ENCODE peak calls at places on chromosomes 12 and 14, in nine cellular contexts. One of them, this sample, is unnamed.

GRCh38 chr12:18139989-18140596 is 50.1 kb upstream of the RERGL start:
- DNase-seq in PC-3: peak
- DNase-seq in OCI-LY7: peak
- DNase-seq in hepatocyte: peak
- DNase-seq in neural progenitor cell: peak
- DNase-seq in GM23248: peak
- DNase-seq in HCT116: no peak
- DNase-seq in MM.1S: peak
- DNase-seq in GM23338: peak
- DNase-seq in this sample: no peak

GRCh38 chr12:3772380-3772779 is 19.5 kb upstream of the CRACR2A start:
- DNase-seq in PC-3: no peak
- DNase-seq in OCI-LY7: no peak
- DNase-seq in hepatocyte: no peak
- DNase-seq in neural progenitor cell: no peak
- DNase-seq in GM23248: peak
- DNase-seq in HCT116: no peak
- DNase-seq in MM.1S: no peak
- DNase-seq in GM23338: no peak
- DNase-seq in this sample: no peak

GRCh38 chr14:61296707-61297502 is 15.8 kb upstream of the TMEM30B start:
- DNase-seq in PC-3: peak
- DNase-seq in OCI-LY7: peak
- DNase-seq in hepatocyte: peak
- DNase-seq in neural progenitor cell: no peak
- DNase-seq in GM23248: peak
- DNase-seq in HCT116: peak
- DNase-seq in MM.1S: no peak
- DNase-seq in GM23338: peak
- DNase-seq in this sample: peak

GRCh38 chr12:5043589-5044419 is at the start of gene KCNA5:
- DNase-seq in PC-3: no peak
- DNase-seq in OCI-LY7: no peak
- DNase-seq in hepatocyte: peak
- DNase-seq in neural progenitor cell: peak
- DNase-seq in GM23248: no peak
- DNase-seq in HCT116: no peak
- DNase-seq in MM.1S: no peak
- DNase-seq in GM23338: peak
- DNase-seq in this sample: peak

GRCh38 chr14:45559626-45560025 is 306.6 kb upstream of the MIS18BP1 start:
- DNase-seq in PC-3: peak
- DNase-seq in OCI-LY7: no peak
- DNase-seq in hepatocyte: no peak
- DNase-seq in neural progenitor cell: no peak
- DNase-seq in GM23248: no peak
- DNase-seq in HCT116: no peak
- DNase-seq in MM.1S: no peak
- DNase-seq in GM23338: peak
- DNase-seq in this sample: no peak

GRCh38 chr14:51321036-51321435 is 81.0 kb downstream of the TMX1 start:
- DNase-seq in PC-3: no peak
- DNase-seq in OCI-LY7: no peak
- DNase-seq in hepatocyte: no peak
- DNase-seq in neural progenitor cell: no peak
- DNase-seq in GM23248: no peak
- DNase-seq in HCT116: no peak
- DNase-seq in MM.1S: no peak
- DNase-seq in GM23338: no peak
- DNase-seq in this sample: no peak

GRCh38 chr12:52370906-52371608 is 3.8 kb upstream of the KRT85 start:
- DNase-seq in PC-3: no peak
- DNase-seq in OCI-LY7: no peak
- DNase-seq in hepatocyte: peak
- DNase-seq in neural progenitor cell: peak
- DNase-seq in GM23248: peak
- DNase-seq in HCT116: no peak
- DNase-seq in MM.1S: no peak
- DNase-seq in GM23338: no peak
- DNase-seq in this sample: no peak

GRCh38 chr14:91374897-91375747 is 42.5 kb downstream of the CCDC88C start:
- DNase-seq in PC-3: no peak
- DNase-seq in OCI-LY7: peak
- DNase-seq in hepatocyte: no peak
- DNase-seq in neural progenitor cell: peak
- DNase-seq in GM23248: no peak
- DNase-seq in HCT116: no peak
- DNase-seq in MM.1S: peak
- DNase-seq in GM23338: peak
- DNase-seq in this sample: no peak

GRCh38 chr14:106039400-106039799 is 513.0 kb downstream of the TMEM121 start:
- DNase-seq in PC-3: peak
- DNase-seq in OCI-LY7: no peak
- DNase-seq in hepatocyte: no peak
- DNase-seq in neural progenitor cell: no peak
- DNase-seq in GM23248: no peak
- DNase-seq in HCT116: peak
- DNase-seq in MM.1S: no peak
- DNase-seq in GM23338: peak
- DNase-seq in this sample: peak
- TF ChIP-seq EZH2phosphoT487 in PC-3: no peak
- TF ChIP-seq EZH2phosphoT487 in OCI-LY7: no peak
- TF ChIP-seq EZH2phosphoT487 in hepatocyte: no peak
- TF ChIP-seq EZH2phosphoT487 in neural progenitor cell: no peak
- TF ChIP-seq EZH2phosphoT487 in GM23248: no peak
- TF ChIP-seq EZH2phosphoT487 in HCT116: no peak
- TF ChIP-seq EZH2phosphoT487 in MM.1S: no peak
- TF ChIP-seq EZH2phosphoT487 in GM23338: no peak
- TF ChIP-seq EZH2phosphoT487 in this sample: no peak

GRCh38 chr14:25237845-25238244 is 187.9 kb upstream of the STXBP6 start:
- DNase-seq in PC-3: no peak
- DNase-seq in OCI-LY7: peak
- DNase-seq in hepatocyte: peak
- DNase-seq in neural progenitor cell: peak
- DNase-seq in GM23248: peak
- DNase-seq in HCT116: no peak
- DNase-seq in MM.1S: no peak
- DNase-seq in GM23338: peak
- DNase-seq in this sample: no peak
- TF ChIP-seq EZH2phosphoT487 in PC-3: no peak
- TF ChIP-seq EZH2phosphoT487 in OCI-LY7: no peak
- TF ChIP-seq EZH2phosphoT487 in hepatocyte: no peak
- TF ChIP-seq EZH2phosphoT487 in neural progenitor cell: no peak
- TF ChIP-seq EZH2phosphoT487 in GM23248: no peak
- TF ChIP-seq EZH2phosphoT487 in HCT116: no peak
- TF ChIP-seq EZH2phosphoT487 in MM.1S: no peak
- TF ChIP-seq EZH2phosphoT487 in GM23338: no peak
- TF ChIP-seq EZH2phosphoT487 in this sample: no peak

DNA sequence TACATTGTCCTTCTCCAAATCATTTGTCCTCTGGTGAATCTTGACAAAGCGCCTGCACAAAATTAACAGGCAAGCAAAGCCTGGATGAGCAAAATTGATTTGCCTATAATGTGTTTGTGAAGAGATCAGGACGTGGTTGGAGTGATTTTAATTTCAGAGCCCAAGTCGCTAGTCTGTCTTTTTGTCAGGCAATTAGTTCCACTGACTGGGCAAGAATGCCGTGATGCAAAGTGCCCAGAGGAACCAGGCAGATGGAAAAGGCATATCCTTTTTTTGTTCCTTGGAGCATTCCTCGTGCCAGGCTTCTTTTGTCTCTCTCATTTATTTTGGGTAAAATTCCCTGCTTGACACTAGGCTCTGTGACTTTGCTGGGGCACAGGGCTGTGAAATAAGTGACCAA is 65.9 kb upstream of the CCDC198 start:
- DNase-seq in PC-3: no peak
- DNase-seq in OCI-LY7: no peak
- DNase-seq in hepatocyte: no peak
- DNase-seq in neural progenitor cell: peak
- DNase-seq in GM23248: no peak
- DNase-seq in HCT116: no peak
- DNase-seq in MM.1S: no peak
- DNase-seq in GM23338: no peak
- DNase-seq in this sample: no peak
- TF ChIP-seq EZH2phosphoT487 in PC-3: no peak
- TF ChIP-seq EZH2phosphoT487 in OCI-LY7: no peak
- TF ChIP-seq EZH2phosphoT487 in hepatocyte: no peak
- TF ChIP-seq EZH2phosphoT487 in neural progenitor cell: no peak
- TF ChIP-seq EZH2phosphoT487 in GM23248: no peak
- TF ChIP-seq EZH2phosphoT487 in HCT116: no peak
- TF ChIP-seq EZH2phosphoT487 in MM.1S: no peak
- TF ChIP-seq EZH2phosphoT487 in GM23338: no peak
- TF ChIP-seq EZH2phosphoT487 in this sample: no peak

DNA sequence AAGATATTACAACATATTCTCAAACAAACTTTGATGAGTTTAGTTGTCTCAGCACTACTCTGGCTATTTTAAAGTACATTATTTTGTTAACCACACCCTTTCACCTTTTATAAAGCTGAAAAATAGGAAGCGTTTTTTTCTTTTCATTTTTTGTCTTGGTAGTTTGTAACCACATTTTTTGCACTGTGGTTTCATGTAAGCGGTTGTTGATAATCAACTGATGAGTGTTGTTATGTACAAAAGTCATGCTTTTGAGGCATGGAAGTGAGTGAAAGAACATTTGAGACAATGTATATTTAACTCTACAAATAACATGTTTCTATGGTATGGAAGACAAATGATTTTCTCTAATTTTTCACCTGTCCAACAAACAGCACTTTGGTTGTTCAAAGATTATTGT is 52.1 kb upstream of the ATP2B1 start:
- DNase-seq in PC-3: no peak
- DNase-seq in OCI-LY7: peak
- DNase-seq in hepatocyte: no peak
- DNase-seq in neural progenitor cell: no peak
- DNase-seq in GM23248: no peak
- DNase-seq in HCT116: no peak
- DNase-seq in MM.1S: no peak
- DNase-seq in GM23338: no peak
- DNase-seq in this sample: no peak
- TF ChIP-seq EZH2phosphoT487 in PC-3: no peak
- TF ChIP-seq EZH2phosphoT487 in OCI-LY7: no peak
- TF ChIP-seq EZH2phosphoT487 in hepatocyte: no peak
- TF ChIP-seq EZH2phosphoT487 in neural progenitor cell: no peak
- TF ChIP-seq EZH2phosphoT487 in GM23248: no peak
- TF ChIP-seq EZH2phosphoT487 in HCT116: no peak
- TF ChIP-seq EZH2phosphoT487 in MM.1S: no peak
- TF ChIP-seq EZH2phosphoT487 in GM23338: no peak
- TF ChIP-seq EZH2phosphoT487 in this sample: no peak

GRCh38 chr14:96091941-96092411 is 52.8 kb downstream of the C14orf132 start:
- DNase-seq in PC-3: no peak
- DNase-seq in OCI-LY7: no peak
- DNase-seq in hepatocyte: no peak
- DNase-seq in neural progenitor cell: no peak
- DNase-seq in GM23248: peak
- DNase-seq in HCT116: no peak
- DNase-seq in MM.1S: no peak
- DNase-seq in GM23338: no peak
- DNase-seq in this sample: no peak
- TF ChIP-seq EZH2phosphoT487 in PC-3: no peak
- TF ChIP-seq EZH2phosphoT487 in OCI-LY7: no peak
- TF ChIP-seq EZH2phosphoT487 in hepatocyte: no peak
- TF ChIP-seq EZH2phosphoT487 in neural progenitor cell: no peak
- TF ChIP-seq EZH2phosphoT487 in GM23248: no peak
- TF ChIP-seq EZH2phosphoT487 in HCT116: no peak
- TF ChIP-seq EZH2phosphoT487 in MM.1S: no peak
- TF ChIP-seq EZH2phosphoT487 in GM23338: no peak
- TF ChIP-seq EZH2phosphoT487 in this sample: no peak

GRCh38 chr12:8038659-8039114 is 6.2 kb downstream of the FOXJ2 start:
- DNase-seq in PC-3: no peak
- DNase-seq in OCI-LY7: no peak
- DNase-seq in hepatocyte: peak
- DNase-seq in neural progenitor cell: peak
- DNase-seq in GM23248: peak
- DNase-seq in HCT116: no peak
- DNase-seq in MM.1S: no peak
- DNase-seq in GM23338: peak
- DNase-seq in this sample: peak
- TF ChIP-seq EZH2phosphoT487 in PC-3: no peak
- TF ChIP-seq EZH2phosphoT487 in OCI-LY7: no peak
- TF ChIP-seq EZH2phosphoT487 in hepatocyte: no peak
- TF ChIP-seq EZH2phosphoT487 in neural progenitor cell: no peak
- TF ChIP-seq EZH2phosphoT487 in GM23248: no peak
- TF ChIP-seq EZH2phosphoT487 in HCT116: no peak
- TF ChIP-seq EZH2phosphoT487 in MM.1S: no peak
- TF ChIP-seq EZH2phosphoT487 in GM23338: no peak
- TF ChIP-seq EZH2phosphoT487 in this sample: no peak

DNA sequence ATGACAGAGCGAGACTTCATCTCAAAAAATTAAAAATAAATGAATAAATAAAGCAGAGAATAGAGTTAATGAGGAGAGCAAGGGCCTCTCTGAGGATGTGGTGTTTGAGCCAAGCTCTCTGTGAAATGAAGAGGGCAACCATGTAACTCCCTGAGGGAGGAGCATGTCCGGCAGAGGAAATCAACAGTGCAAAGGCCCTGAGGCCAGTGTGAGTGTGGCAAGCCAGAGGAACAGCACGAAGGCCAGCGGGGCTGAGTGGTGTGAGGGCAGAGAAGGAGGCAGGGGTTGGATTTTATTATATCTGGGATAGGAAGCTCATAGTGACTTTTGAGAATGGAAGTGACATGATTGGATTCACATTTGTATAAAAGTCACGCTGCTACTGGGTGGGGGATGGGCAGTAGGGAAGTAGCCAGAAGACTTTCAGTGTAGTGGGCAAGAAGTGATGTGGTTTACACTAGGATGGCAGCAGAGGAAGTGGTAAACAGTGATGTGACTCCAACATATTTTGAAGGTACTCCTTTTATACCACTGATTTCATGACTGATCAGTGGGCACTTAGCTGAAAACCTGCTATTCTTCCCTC is 10.3 kb upstream of the LRP1-AS start:
- DNase-seq in PC-3: no peak
- DNase-seq in OCI-LY7: no peak
- DNase-seq in hepatocyte: no peak
- DNase-seq in neural progenitor cell: no peak
- DNase-seq in GM23248: no peak
- DNase-seq in HCT116: no peak
- DNase-seq in MM.1S: no peak
- DNase-seq in GM23338: no peak
- DNase-seq in this sample: no peak
- TF ChIP-seq EZH2phosphoT487 in PC-3: no peak
- TF ChIP-seq EZH2phosphoT487 in OCI-LY7: no peak
- TF ChIP-seq EZH2phosphoT487 in hepatocyte: no peak
- TF ChIP-seq EZH2phosphoT487 in neural progenitor cell: no peak
- TF ChIP-seq EZH2phosphoT487 in GM23248: no peak
- TF ChIP-seq EZH2phosphoT487 in HCT116: no peak
- TF ChIP-seq EZH2phosphoT487 in MM.1S: no peak
- TF ChIP-seq EZH2phosphoT487 in GM23338: no peak
- TF ChIP-seq EZH2phosphoT487 in this sample: no peak

GRCh38 chr12:82781288-82782078 is 94.8 kb downstream of the TMTC2 start:
- DNase-seq in PC-3: no peak
- DNase-seq in OCI-LY7: no peak
- DNase-seq in hepatocyte: no peak
- DNase-seq in neural progenitor cell: peak
- DNase-seq in GM23248: no peak
- DNase-seq in HCT116: no peak
- DNase-seq in MM.1S: no peak
- DNase-seq in GM23338: peak
- DNase-seq in this sample: no peak
- TF ChIP-seq EZH2phosphoT487 in PC-3: no peak
- TF ChIP-seq EZH2phosphoT487 in OCI-LY7: no peak
- TF ChIP-seq EZH2phosphoT487 in hepatocyte: no peak
- TF ChIP-seq EZH2phosphoT487 in neural progenitor cell: peak
- TF ChIP-seq EZH2phosphoT487 in GM23248: no peak
- TF ChIP-seq EZH2phosphoT487 in HCT116: no peak
- TF ChIP-seq EZH2phosphoT487 in MM.1S: no peak
- TF ChIP-seq EZH2phosphoT487 in GM23338: no peak
- TF ChIP-seq EZH2phosphoT487 in this sample: no peak